ENCODE peak calls at places on chromosomes 13 and 19, in seven cellular contexts. T is fibroblast of lung; R is cardiac muscle cell; V is naive thymus-derived CD4-positive, alpha-beta T cell; I is mammary epithelial cell; N is neural progenitor cell; B is stomach. C is an unnamed sample.

GRCh38 chr13:101773062-101773461 is 320.6 kb downstream of the ITGBL1 start:
- DNase-seq in T (no peak), R (no peak), V (no peak), I (no peak), N (no peak), B (no peak), C (no peak)

GRCh38 chr13:98411617-98412310 is 165.1 kb downstream of the STK24 start:
- DNase-seq in T (no peak), R (peak; percentile 7), V (peak; percentile 35), I (no peak), N (no peak), B (no peak), C (no peak)

GRCh38 chr13:31885994-31886393 is 145.6 kb upstream of the FRY start:
- DNase-seq in T (peak; percentile 28), R (peak; percentile 39), V (no peak), I (no peak), N (peak; percentile 13), B (no peak), C (no peak)

GRCh38 chr19:5435642-5436017 is 19.6 kb upstream of the ZNRF4 start:
- DNase-seq in T (no peak), R (no peak), V (no peak), I (no peak), N (no peak), B (no peak), C (no peak)

GRCh38 chr13:33262069-33262487 is 23.5 kb downstream of the STARD13 start:
- DNase-seq in T (peak; percentile 82), R (no peak), V (no peak), I (peak; percentile 91), N (peak; percentile 12), B (no peak), C (no peak)

GRCh38 chr13:87553142-87553541 is 118.0 kb upstream of the SLITRK5 start:
- DNase-seq in T (no peak), R (no peak), V (no peak), I (no peak), N (no peak), B (no peak), C (no peak)

GRCh38 chr19:6730153-6730804 is 7.1 kb downstream of the GPR108 start:
- DNase-seq in T (no peak), R (no peak), V (no peak), I (no peak), N (peak; percentile 76), B (peak; percentile 92), C (no peak)

GRCh38 chr13:98937911-98938381 is 39.9 kb downstream of the DOCK9 start:
- DNase-seq in T (peak; percentile 73), R (no peak), V (no peak), I (no peak), N (peak; percentile 16), B (no peak), C (no peak)

GRCh38 chr13:74931698-74932433 is 550.1 kb downstream of the TBC1D4 start:
- DNase-seq in T (no peak), R (no peak), V (no peak), I (no peak), N (no peak), B (no peak), C (no peak)

GRCh38 chr13:43785166-43785680 is 1.5 kb downstream of the ENOX1 start:
- DNase-seq in T (no peak), R (peak; percentile 19), V (no peak), I (no peak), N (peak; percentile 25), B (no peak), C (no peak)

GRCh38 chr13:87777395-87777794 is 106.2 kb downstream of the SLITRK5 start:
- DNase-seq in T (peak; percentile 1), R (no peak), V (no peak), I (no peak), N (peak; percentile 25), B (no peak), C (no peak)

GRCh38 chr19:33803383-33803782 is 6.7 kb downstream of the KCTD15 start:
- DNase-seq in T (no peak), R (no peak), V (no peak), I (no peak), N (no peak), B (no peak), C (no peak)

GRCh38 chr13:51532736-51533197 is 51.5 kb upstream of the WDFY2 start:
- DNase-seq in T (no peak), R (no peak), V (no peak), I (no peak), N (no peak), B (no peak), C (no peak)

GRCh38 chr19:4910594-4911273 is 1.4 kb downstream of the UHRF1 start:
- DNase-seq in T (peak; percentile 87), R (peak; percentile 75), V (no peak), I (no peak), N (peak; percentile 41), B (no peak), C (no peak)

GRCh38 chr19:4976412-4977298 is 7.7 kb downstream of the KDM4B start:
- DNase-seq in T (peak; percentile 93), R (peak; percentile 99), V (no peak), I (peak; percentile 90), N (peak; percentile 44), B (peak; percentile 53), C (no peak)

GRCh38 chr13:112341976-112342735 is 34.0 kb upstream of the SPACA7 start:
- DNase-seq in T (no peak), R (no peak), V (no peak), I (no peak), N (no peak), B (no peak), C (no peak)

GRCh38 chr13:33694546-33694945 is 123.4 kb upstream of the RFC3 start:
- DNase-seq in T (no peak), R (no peak), V (no peak), I (peak; percentile 33), N (no peak), B (no peak), C (no peak)

GRCh38 chr13:24982333-24982999 is 113.5 kb upstream of the PABPC3 start:
- DNase-seq in T (no peak), R (no peak), V (no peak), I (no peak), N (no peak), B (no peak), C (peak; percentile 89)

GRCh38 chr19:48250290-48251025 is 5.3 kb downstream of the CARD8 start:
- DNase-seq in T (no peak), R (no peak), V (no peak), I (no peak), N (no peak), B (no peak), C (no peak)

GRCh38 chr19:48247212-48247611 is 8.5 kb downstream of the CARD8 start:
- DNase-seq in T (no peak), R (no peak), V (no peak), I (no peak), N (no peak), B (no peak), C (no peak)

GRCh38 chr19:48246101-48246500 is 9.6 kb downstream of the CARD8 start:
- DNase-seq in T (no peak), R (no peak), V (no peak), I (no peak), N (no peak), B (no peak), C (no peak)

GRCh38 chr19:48249502-48250014 is 6.2 kb downstream of the CARD8 start:
- DNase-seq in T (no peak), R (peak; percentile 37), V (peak; percentile 73), I (no peak), N (no peak), B (peak; percentile 41), C (no peak)

DNA sequence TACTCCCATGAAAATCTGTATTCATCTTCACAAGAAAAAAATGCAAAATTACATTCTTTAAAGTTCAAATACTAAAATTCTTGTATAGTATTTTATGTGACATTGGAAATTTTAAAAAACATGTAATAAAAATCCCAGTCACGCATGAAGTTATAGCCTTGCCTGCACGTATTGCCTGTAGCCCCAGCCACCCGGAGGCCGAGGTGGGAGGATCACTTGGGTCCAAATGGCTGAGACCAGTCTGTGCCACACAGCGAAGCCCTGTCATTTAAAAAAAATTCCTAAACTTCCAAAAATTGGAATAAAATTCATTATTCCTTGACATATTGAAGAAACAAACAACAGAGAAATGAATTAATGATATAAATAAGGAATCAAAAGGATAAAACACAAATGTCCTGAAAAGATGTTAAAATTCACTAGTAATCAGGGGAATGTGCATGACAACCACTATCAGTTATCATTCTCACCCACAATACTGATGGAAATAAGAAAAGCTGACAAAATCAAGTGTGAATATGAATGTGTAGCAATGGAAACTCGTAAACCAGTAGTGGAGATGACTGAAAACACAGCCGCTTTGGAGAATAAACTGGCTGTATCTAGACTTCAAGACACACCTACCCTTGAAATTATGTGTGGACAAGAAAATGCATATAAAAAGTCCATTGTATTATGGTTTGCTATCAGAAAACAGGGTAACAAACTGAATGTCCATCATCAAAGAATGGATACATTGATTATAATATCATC is 7.5 kb downstream of the CARD8 start:
- DNase-seq in T (no peak), R (no peak), V (no peak), I (no peak), N (no peak), B (no peak), C (no peak)
- H3K4me3 ChIP-seq in T (no peak overlapping the region), R (no peak overlapping the region), V (peak overlapping the region; percentile 50), I (no peak overlapping the region), N (no peak overlapping the region), B (peak overlapping the region; percentile 41), C (no peak overlapping the region)

DNA sequence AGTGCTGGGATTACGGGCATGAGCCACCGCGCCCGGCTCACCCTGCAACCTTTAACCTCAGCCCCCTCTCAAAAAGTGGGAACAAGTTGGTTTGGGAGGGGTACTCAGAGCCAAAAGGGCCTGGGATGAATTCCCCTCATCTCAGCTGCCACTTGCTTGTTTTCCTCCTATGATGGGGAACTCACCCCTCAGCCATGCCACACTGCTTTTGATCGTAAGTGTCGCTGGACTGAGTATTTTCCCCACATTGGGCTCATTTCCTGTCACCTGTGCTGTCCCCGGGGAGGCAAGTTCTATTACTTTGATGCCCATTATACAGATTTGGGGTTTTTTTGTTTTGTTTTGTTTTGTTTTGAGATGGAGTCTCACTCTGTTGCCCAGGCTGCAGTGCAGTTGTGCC is 6.5 kb downstream of the R3HDM4 start:
- DNase-seq in T (no peak), R (no peak), V (peak; percentile 17), I (no peak), N (no peak), B (no peak), C (no peak)
- H3K4me3 ChIP-seq in T (no peak overlapping the region), R (no peak overlapping the region), V (no peak overlapping the region), I (no peak overlapping the region), N (no peak overlapping the region), B (no peak overlapping the region), C (no peak overlapping the region)

GRCh38 chr19:45972944-45973525 is 630 bp downstream of the NOVA2 start:
- DNase-seq in T (no peak), R (no peak), V (no peak), I (no peak), N (peak; percentile 68), B (no peak), C (no peak)
- H3K4me3 ChIP-seq in T (no peak overlapping the region), R (peak overlapping the region; percentile 19), V (no peak overlapping the region), I (no peak overlapping the region), N (peak overlapping the region; percentile 77), B (peak overlapping the region; percentile 41), C (peak overlapping the region; percentile 75)

DNA sequence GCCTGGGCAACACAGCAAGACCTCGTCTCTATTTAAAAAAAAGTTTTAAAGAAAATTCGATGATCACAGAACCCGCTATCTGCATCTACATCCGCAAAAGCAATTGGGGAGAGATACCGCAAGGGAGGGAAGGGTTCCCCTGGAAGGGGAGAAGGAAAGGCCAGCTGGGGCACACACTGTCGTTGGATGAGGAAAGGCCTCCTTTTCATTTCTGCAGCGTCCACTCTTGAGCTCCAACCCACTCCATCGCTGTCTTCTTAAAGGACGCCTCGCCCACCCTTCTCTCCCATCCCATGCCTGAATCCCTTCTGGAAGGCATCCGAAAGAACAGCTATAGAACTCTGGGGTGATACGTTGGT is 3.2 kb upstream of the PRKCG start:
- DNase-seq in T (peak; percentile 16), R (no peak), V (no peak), I (no peak), N (no peak), B (no peak), C (no peak)
- H3K4me3 ChIP-seq in T (peak overlapping the region; percentile 69), R (peak overlapping the region; percentile 32), V (peak overlapping the region; percentile 63), I (peak overlapping the region; percentile 48), N (peak overlapping the region; percentile 63), B (peak overlapping the region; percentile 59), C (peak overlapping the region; percentile 69)

C was measured in dorsolateral prefrontal cortex.